ENCODE peak calls at places on chromosomes 4 and X, in seven cellular contexts. E is GM23248, R is HCT116, I is mesendoderm, V is body of pancreas, Z is fibroblast of lung, D is psoas muscle. P is an unnamed sample. For H3K36me3, the result is how much of the 10 kb centered on the place peaks cover.

GRCh38 chr4:138572007-138572406 is 329.9 kb upstream of the SLC7A11 start:
- DNase-seq in D (no peak), V (no peak), E (peak), Z (no peak), R (no peak), I (no peak), P (no peak)

GRCh38 chrX:41475611-41476241 is 28.6 kb downstream of the NYX start:
- DNase-seq in Z (no peak), I (peak), V (no peak), R (no peak), E (no peak), D (no peak), P (no peak)

GRCh38 chr4:8192748-8193738 is 6.0 kb upstream of the SH3TC1 start:
- DNase-seq in R (peak), V (peak), I (no peak), Z (peak), D (peak), E (peak), P (no peak)

GRCh38 chrX:107730298-107730655 is 45.3 kb downstream of the TSC22D3 start:
- DNase-seq in D (no peak), R (no peak), V (no peak), E (no peak), Z (no peak), I (no peak), P (no peak)

GRCh38 chr4:15696866-15697265 is 6.0 kb upstream of the BST1 start:
- DNase-seq in I (no peak), E (no peak), R (no peak), V (no peak), D (no peak), Z (no peak), P (no peak)

GRCh38 chr4:24408640-24409039 is 175.7 kb downstream of the DHX15 start:
- DNase-seq in D (no peak), R (no peak), I (no peak), E (no peak), V (no peak), Z (no peak), P (no peak)

GRCh38 chrX:34877451-34877850 is 65.1 kb upstream of the FAM47B start:
- DNase-seq in D (no peak), V (no peak), I (no peak), R (no peak), Z (peak), E (peak), P (no peak)

GRCh38 chr4:185672618-185673017 is 137.3 kb upstream of the PDLIM3 start:
- DNase-seq in Z (peak), I (no peak), D (no peak), E (no peak), R (no peak), V (no peak), P (no peak)

GRCh38 chr4:26879805-26880204 is 19.2 kb downstream of the STIM2 start:
- DNase-seq in D (no peak), E (no peak), Z (no peak), I (no peak), R (no peak), V (no peak), P (no peak)

GRCh38 chr4:156512622-156513021 is 459.0 kb downstream of the PDGFC start:
- DNase-seq in E (peak), D (no peak), V (no peak), R (no peak), Z (peak), I (no peak), P (no peak)

GRCh38 chrX:107102980-107103379 is 15.6 kb downstream of the RBM41 start:
- DNase-seq in Z (peak), E (peak), I (peak), D (no peak), V (no peak), R (no peak), P (no peak)

GRCh38 chrX:104670051-104670450 is 104.1 kb downstream of the IL1RAPL2 start:
- DNase-seq in Z (no peak), D (no peak), V (peak), I (no peak), R (no peak), E (no peak), P (no peak)

GRCh38 chr4:163395055-163395454 is 51.4 kb downstream of the NPY5R start:
- DNase-seq in D (no peak), R (no peak), Z (peak), E (peak), V (no peak), I (no peak), P (no peak)

GRCh38 chr4:108049406-108049805 is 59.7 kb downstream of the HADH start:
- DNase-seq in I (no peak), D (no peak), Z (no peak), V (no peak), R (no peak), E (no peak), P (no peak)

GRCh38 chr4:52914051-52914605 is 52.0 kb downstream of the RASL11B start:
- DNase-seq in Z (peak), E (peak), D (no peak), R (no peak), V (peak), I (peak), P (no peak)

GRCh38 chr4:28555851-28556250 is 1695.2 kb downstream of the STIM2 start:
- DNase-seq in E (peak), D (no peak), R (no peak), I (no peak), Z (peak), V (no peak), P (no peak)

GRCh38 chrX:129768586-129769466 is 10.9 kb upstream of the SASH3 start:
- DNase-seq in Z (peak), D (no peak), I (no peak), E (no peak), R (no peak), V (no peak), P (no peak)

GRCh38 chr4:110344165-110344564 is 131.8 kb upstream of the ENPEP start:
- DNase-seq in Z (peak), E (peak), D (no peak), I (peak), V (no peak), R (peak), P (no peak)

GRCh38 chrX:46941341-46941740 is 29.1 kb downstream of the JADE3 start:
- DNase-seq in I (no peak), E (no peak), R (no peak), Z (no peak), D (no peak), V (no peak), P (no peak)

GRCh38 chrX:151746502-151746901 is 12.0 kb downstream of the CNGA2 start:
- DNase-seq in E (no peak), V (no peak), D (no peak), Z (no peak), R (no peak), I (no peak), P (no peak)

GRCh38 chr4:163161536-163162205 is 5.0 kb downstream of the NAF1 start:
- DNase-seq in D (no peak), R (no peak), Z (peak), E (peak), V (no peak), I (no peak), P (no peak)

GRCh38 chrX:100263650-100264049 is 146.4 kb downstream of the PCDH19 start:
- DNase-seq in Z (no peak), R (no peak), I (no peak), D (no peak), V (no peak), E (peak), P (no peak)

GRCh38 chrX:20461576-20461975 is 194.9 kb upstream of the RPS6KA3 start:
- DNase-seq in Z (no peak), D (no peak), E (peak), V (no peak), I (no peak), R (no peak), P (no peak)

GRCh38 chrX:138858438-138858837 is 146.9 kb upstream of the FGF13 start:
- DNase-seq in D (no peak), V (no peak), E (peak), I (peak), R (no peak), Z (peak), P (no peak)

GRCh38 chr4:184942447-184943425 is 75.6 kb upstream of the HELT start:
- DNase-seq in V (no peak), D (no peak), I (no peak), R (no peak), E (no peak), Z (no peak), P (no peak)

GRCh38 chrX:72080800-72081199 is 50.9 kb downstream of the RTL5 start:
- DNase-seq in D (no peak), R (no peak), V (no peak), I (no peak), Z (no peak), E (no peak), P (no peak)
- H3K4me3 ChIP-seq in D (peak), R (no peak), V (no peak), I (no peak), Z (no peak), E (no peak), P (peak)

GRCh38 chrX:71556026-71556425 is 22.2 kb upstream of the GCNA start:
- DNase-seq in D (no peak), E (no peak), I (no peak), R (no peak), V (no peak), Z (no peak), P (no peak)
- H3K36me3 ChIP-seq in D (half or more), E (half or more), I (under half), R (under half), V (under half), Z (under half), P (under half)

GRCh38 chr4:118036336-118036735 is 2.0 kb downstream of the NDST3 start:
- DNase-seq in Z (no peak), D (no peak), V (no peak), I (no peak), E (no peak), R (no peak), P (no peak)

GRCh38 chr4:118034061-118034785 is at the start of gene NDST3:
- DNase-seq in E (peak), I (peak), R (peak), V (peak), Z (peak), D (no peak), P (no peak)

GRCh38 chr4:118033148-118034060 is 882 bp upstream of the NDST3 start:
- DNase-seq in V (peak), Z (peak), I (peak), D (peak), R (peak), E (peak), P (peak)

GRCh38 chr4:118035309-118035708 is 1.0 kb downstream of the NDST3 start:
- DNase-seq in V (no peak), E (no peak), R (no peak), Z (no peak), I (no peak), D (no peak), P (no peak)

DNA sequence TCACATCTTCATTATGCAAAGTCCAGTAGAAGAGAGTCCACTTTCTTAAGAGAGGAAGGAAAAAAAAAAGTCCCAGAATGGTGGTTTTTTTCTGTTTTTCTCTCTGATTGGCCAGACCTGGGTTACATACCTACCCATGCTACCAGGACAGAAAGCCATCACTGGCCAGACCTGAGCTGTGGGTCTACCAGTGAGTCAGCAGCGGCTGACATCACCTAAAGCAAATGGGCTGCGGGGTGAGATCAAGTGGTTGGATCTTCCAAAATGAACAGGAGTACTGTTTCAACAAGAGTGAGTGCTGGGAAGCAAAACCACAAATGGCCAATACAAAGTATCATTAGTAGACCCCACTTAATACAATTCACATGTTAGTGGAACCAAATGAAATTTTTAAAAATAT is 1.6 kb upstream of the NDST3 start:
- DNase-seq in Z (peak), D (no peak), V (no peak), E (no peak), R (peak), I (peak), P (no peak)
- H3K4me3 ChIP-seq in Z (no peak), D (peak), V (no peak), E (no peak), R (peak), I (no peak), P (no peak)

GRCh38 chrX:24154490-24155034 is 5.0 kb downstream of the ZFX start:
- DNase-seq in Z (no peak), E (peak), R (no peak), I (no peak), V (no peak), D (no peak), P (no peak)
- H3K36me3 ChIP-seq in Z (under half), E (under half), R (under half), I (under half), V (under half), D (under half), P (under half)

GRCh38 chr4:40525811-40526598 is 103.7 kb downstream of the RBM47 start:
- DNase-seq in V (peak), R (peak), Z (peak), I (peak), E (peak), D (no peak), P (peak)
- H3K4me3 ChIP-seq in V (no peak), R (peak), Z (no peak), I (no peak), E (peak), D (no peak), P (no peak)

GRCh38 chr4:744212-744841 is 38.7 kb downstream of the PCGF3 start:
- DNase-seq in Z (no peak), I (no peak), V (no peak), D (no peak), R (no peak), E (peak), P (no peak)
- H3K36me3 ChIP-seq in Z (under half), I (under half), V (under half), D (under half), R (under half), E (under half), P (under half)

GRCh38 chrX:6735235-6735634 is 200.3 kb upstream of the VCX3A start:
- DNase-seq in V (no peak), I (no peak), Z (no peak), R (no peak), D (no peak), E (no peak), P (no peak)

GRCh38 chrX:6729581-6729980 is 194.7 kb upstream of the VCX3A start:
- DNase-seq in V (no peak), D (no peak), E (no peak), Z (no peak), I (peak), R (no peak), P (no peak)

GRCh38 chrX:6732101-6732500 is 197.2 kb upstream of the VCX3A start:
- DNase-seq in D (no peak), Z (no peak), V (no peak), E (no peak), I (no peak), R (no peak), P (no peak)
- H3K4me3 ChIP-seq in D (no peak), Z (no peak), V (no peak), E (no peak), I (no peak), R (no peak), P (no peak)

GRCh38 chr4:761086-761485 is 55.5 kb downstream of the PCGF3 start:
- DNase-seq in R (no peak), E (no peak), D (no peak), V (no peak), I (no peak), Z (no peak), P (no peak)
- H3K36me3 ChIP-seq in R (under half), E (under half), D (under half), V (under half), I (under half), Z (under half), P (under half)

GRCh38 chr4:66565796-66566195 is 895.5 kb upstream of the EPHA5 start:
- DNase-seq in D (no peak), E (no peak), Z (peak), V (no peak), I (no peak), R (no peak), P (no peak)

GRCh38 chr4:66569228-66569627 is 898.9 kb upstream of the EPHA5 start:
- DNase-seq in I (peak), R (no peak), Z (no peak), E (no peak), D (no peak), V (no peak), P (no peak)

GRCh38 chr4:66568431-66568830 is 898.1 kb upstream of the EPHA5 start:
- DNase-seq in D (no peak), R (no peak), Z (no peak), I (no peak), E (no peak), V (no peak), P (no peak)

GRCh38 chr4:66568001-66568400 is 897.7 kb upstream of the EPHA5 start:
- DNase-seq in V (no peak), R (no peak), Z (no peak), D (no peak), E (no peak), I (no peak), P (no peak)

DNA sequence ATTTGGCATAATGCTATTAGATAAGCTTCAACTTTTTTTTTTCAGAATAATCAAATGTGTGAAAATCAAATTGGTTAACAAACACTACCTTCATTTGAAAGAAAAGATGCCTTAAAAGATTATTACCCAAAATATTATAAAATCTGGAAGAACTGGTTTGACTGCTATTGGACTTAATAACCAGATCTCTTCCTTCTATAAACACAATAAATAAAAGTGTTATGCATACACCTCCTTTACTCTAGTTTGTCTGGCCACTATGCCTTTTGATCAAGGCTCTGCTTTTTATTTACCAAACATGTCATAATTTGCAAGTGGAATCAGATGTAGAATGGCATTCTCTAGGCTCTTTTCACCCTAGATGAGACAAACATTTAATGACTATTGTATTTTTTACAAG is 897.3 kb upstream of the EPHA5 start:
- DNase-seq in R (no peak), E (no peak), V (no peak), I (no peak), D (no peak), Z (no peak), P (no peak)
- H3K4me3 ChIP-seq in R (no peak), E (no peak), V (no peak), I (no peak), D (no peak), Z (no peak), P (no peak)

DNA sequence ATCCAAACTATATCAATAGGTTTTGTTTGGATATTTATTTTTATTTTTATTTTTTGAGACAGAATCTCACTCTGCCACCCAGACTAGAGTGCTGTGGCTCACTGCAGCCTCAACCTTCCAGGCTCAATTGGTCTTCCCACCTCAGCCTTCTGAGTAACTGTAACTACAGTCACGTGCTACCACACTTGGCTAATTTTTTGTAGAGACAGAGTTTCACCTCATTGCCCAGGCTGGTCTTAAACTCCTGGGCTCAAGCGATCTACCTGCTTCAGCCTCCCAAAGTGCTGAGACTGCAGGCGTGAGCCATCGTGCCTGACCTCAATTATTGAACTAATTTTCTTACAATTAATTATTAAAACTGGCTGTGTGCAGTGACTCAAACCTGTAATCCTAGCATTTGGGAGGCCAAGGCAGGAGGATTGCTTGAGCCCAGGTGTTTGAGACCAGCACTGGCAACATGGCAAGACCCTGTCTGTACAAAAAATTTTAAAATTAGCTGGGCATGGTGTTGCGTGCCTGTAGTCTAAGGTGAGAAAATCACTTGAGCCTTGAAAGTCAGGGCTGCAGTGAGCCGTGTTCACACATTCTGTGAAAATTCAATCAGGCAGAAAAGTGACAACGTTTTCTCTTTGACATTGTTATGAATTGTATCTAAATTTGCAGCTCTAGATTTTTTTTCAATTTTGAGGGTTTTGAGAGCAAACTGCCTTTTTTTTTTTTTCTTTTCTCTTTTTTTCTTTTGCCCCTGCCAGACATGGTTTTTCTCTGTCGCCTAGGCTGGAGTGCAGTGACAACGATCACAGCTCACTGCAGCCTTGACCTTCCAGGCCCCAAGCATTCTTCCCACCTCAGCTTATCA is 66.0 kb downstream of the UBE2K start:
- DNase-seq in E (no peak), R (no peak), V (no peak), I (no peak), D (no peak), Z (no peak), P (no peak)
- H3K36me3 ChIP-seq in E (under half), R (under half), V (under half), I (under half), D (half or more), Z (under half), P (half or more)